ENCODE peak calls at places on chromosomes 12 and 14, in four cellular contexts. J is IMR-90, Z is AG04449, W is cardiac fibroblast. H is an unnamed sample.

GRCh38 chr12:57904848-57905811 is 36.2 kb upstream of the ATP23 start:
- DNase-seq in J (peak), Z (no peak), W (peak), H (no peak)

GRCh38 chr14:60277605-60278190 is 28.7 kb downstream of the PPM1A start:
- DNase-seq in J (no peak), Z (no peak), W (no peak), H (no peak)

GRCh38 chr14:105213396-105213795 is 32.3 kb upstream of the NUDT14 start:
- DNase-seq in J (no peak), Z (no peak), W (no peak), H (no peak)

GRCh38 chr12:122811777-122812176 is 23.5 kb upstream of the HIP1R start:
- DNase-seq in J (no peak), Z (no peak), W (no peak), H (no peak)

GRCh38 chr14:99213101-99213500 is 58.9 kb downstream of the BCL11B start:
- DNase-seq in J (no peak), Z (peak), W (no peak), H (no peak)

GRCh38 chr14:101709533-101709881 is 52.0 kb upstream of the PPP2R5C start:
- DNase-seq in J (no peak), Z (no peak), W (no peak), H (no peak)

GRCh38 chr14:74616996-74617700 is 5.1 kb upstream of the LTBP2 start:
- DNase-seq in J (no peak), Z (no peak), W (peak), H (no peak)

GRCh38 chr12:58513866-58514265 is 406.4 kb downstream of the LRIG3 start:
- DNase-seq in J (no peak), Z (no peak), W (no peak), H (no peak)

GRCh38 chr14:54837508-54838149 is 65.0 kb downstream of the GCH1 start:
- DNase-seq in J (no peak), Z (no peak), W (no peak), H (no peak)

GRCh38 chr14:100525615-100526014 is 61.6 kb downstream of the BEGAIN start:
- DNase-seq in J (no peak), Z (no peak), W (no peak), H (no peak)

GRCh38 chr14:33068626-33069025 is 129.9 kb downstream of the NPAS3 start:
- DNase-seq in J (no peak), Z (no peak), W (no peak), H (no peak)

GRCh38 chr12:109726511-109727038 is 12.9 kb downstream of the FAM222A start:
- DNase-seq in J (no peak), Z (no peak), W (no peak), H (no peak)

GRCh38 chr12:94458882-94459772 is 540 bp downstream of the CEP83 start:
- DNase-seq in J (peak), Z (no peak), W (peak), H (no peak)

GRCh38 chr12:23528316-23528715 is 421.2 kb downstream of the SOX5 start:
- DNase-seq in J (no peak), Z (no peak), W (no peak), H (no peak)

GRCh38 chr12:31740618-31741017 is 11.8 kb upstream of the AMN1 start:
- DNase-seq in J (no peak), Z (no peak), W (no peak), H (no peak)

GRCh38 chr12:17264603-17265002 is 658.6 kb upstream of the LMO3 start:
- DNase-seq in J (no peak), Z (no peak), W (no peak), H (no peak)

GRCh38 chr12:47107926-47108325 is 28.2 kb upstream of the AMIGO2 start:
- DNase-seq in J (no peak), Z (no peak), W (no peak), H (no peak)

GRCh38 chr12:52860102-52860838 is 11.5 kb upstream of the KRT78 start:
- DNase-seq in J (peak), Z (peak), W (peak), H (no peak)

GRCh38 chr14:34701808-34702207 is 12.6 kb downstream of the CFL2 start:
- DNase-seq in J (no peak), Z (no peak), W (no peak), H (no peak)

GRCh38 chr12:31962076-31962475 is 2.9 kb downstream of the RESF1 start:
- DNase-seq in J (no peak), Z (no peak), W (no peak), H (no peak)

GRCh38 chr12:65014504-65015271 is 106.4 kb downstream of the WIF1 start:
- DNase-seq in J (no peak), Z (no peak), W (no peak), H (no peak)

GRCh38 chr12:104057771-104058197 is 6.5 kb upstream of the HCFC2 start:
- DNase-seq in J (peak), Z (no peak), W (peak), H (no peak)

GRCh38 chr12:121765573-121765972 is 27.9 kb downstream of the RHOF start:
- DNase-seq in J (peak), Z (no peak), W (peak), H (peak)

GRCh38 chr12:87217486-87217885 is 811.7 kb downstream of the C12orf50 start:
- DNase-seq in J (peak), Z (no peak), W (peak), H (no peak)

GRCh38 chr12:84785951-84786350 is 126.6 kb downstream of the SLC6A15 start:
- DNase-seq in J (peak), Z (peak), W (no peak), H (no peak)

GRCh38 chr14:89660183-89660582 is 243.2 kb upstream of the FOXN3 start:
- DNase-seq in J (peak), Z (no peak), W (peak), H (no peak)

GRCh38 chr14:83798421-83798820 is 1731.5 kb upstream of the FLRT2 start:
- DNase-seq in J (no peak), Z (no peak), W (no peak), H (no peak)

GRCh38 chr14:74712499-74713394 is at the start of the genes AREL1 and FCF1:
- DNase-seq in J (peak), Z (peak), W (peak), H (peak)

GRCh38 chr14:99468836-99469592 is 11.6 kb downstream of the SETD3 start:
- DNase-seq in J (peak), Z (no peak), W (no peak), H (no peak)

GRCh38 chr12:121916719-121917118 is 1.7 kb upstream of the CFAP251 start:
- DNase-seq in J (peak), Z (no peak), W (peak), H (no peak)

GRCh38 chr12:124928095-124928911 is 13.9 kb upstream of the UBC start:
- DNase-seq in J (peak), Z (no peak), W (peak), H (no peak)

GRCh38 chr12:108247130-108247529 is 92.0 kb downstream of the CMKLR1 start:
- DNase-seq in J (no peak), Z (no peak), W (no peak), H (no peak)

GRCh38 chr14:63941023-63941422 is 88.2 kb downstream of the SYNE2 start:
- DNase-seq in J (no peak), Z (no peak), W (no peak), H (no peak)

GRCh38 chr14:36508418-36509051 is 11.5 kb downstream of the NKX2-1 start:
- DNase-seq in J (no peak), Z (no peak), W (no peak), H (no peak)

GRCh38 chr12:106010746-106011145 is 128.0 kb downstream of the NUAK1 start:
- DNase-seq in J (peak), Z (no peak), W (no peak), H (no peak)

GRCh38 chr12:2890388-2891239 is at the start of gene TULP3:
- DNase-seq in J (peak), Z (peak), W (peak), H (peak)
- TF ChIP-seq CTCF in J (peak), Z (peak), W (no peak), H (peak)

GRCh38 chr14:87497301-87497700 is 495.7 kb downstream of the GALC start:
- DNase-seq in J (no peak), Z (no peak), W (no peak), H (no peak)

GRCh38 chr14:87489196-87489819 is 503.7 kb downstream of the GALC start:
- DNase-seq in J (peak), Z (no peak), W (no peak), H (no peak)

GRCh38 chr14:87492556-87492955 is 500.4 kb downstream of the GALC start:
- DNase-seq in J (no peak), Z (no peak), W (no peak), H (no peak)

GRCh38 chr14:87494010-87494409 is 499.0 kb downstream of the GALC start:
- DNase-seq in J (no peak), Z (no peak), W (no peak), H (no peak)

GRCh38 chr14:87491816-87492215 is 501.2 kb downstream of the GALC start:
- DNase-seq in J (no peak), Z (no peak), W (no peak), H (no peak)
- TF ChIP-seq CTCF in J (no peak), Z (no peak), W (no peak), H (no peak)

GRCh38 chr14:38391334-38391733 is 135.4 kb upstream of the CLEC14A start:
- DNase-seq in J (peak), Z (no peak), W (peak), H (no peak)
- TF ChIP-seq CTCF in J (no peak), Z (no peak), W (no peak), H (no peak)

GRCh38 chr14:102778616-102779351 is 1.5 kb downstream of the TRAF3 start:
- DNase-seq in J (peak), Z (no peak), W (no peak), H (no peak)
- TF ChIP-seq CTCF in J (no peak), Z (no peak), W (no peak), H (no peak)

GRCh38 chr12:77615331-77615730 is 215.4 kb upstream of the NAV3 start:
- DNase-seq in J (no peak), Z (no peak), W (peak), H (no peak)
- TF ChIP-seq CTCF in J (peak), Z (no peak), W (no peak), H (peak)

H was measured in AG09309.